ENCODE peak calls at places on chromosomes 1 and 21, in eight cellular contexts. One of them, this sample, is unnamed.
A peak's percentile ranks its signal among the peaks of the same experiment; 100 is the strongest.

GRCh38 chr1:1947493-1947892 is 28.4 kb upstream of the TMEM52 start:
- DNase-seq in activated T-helper 1 cell treated with Interleukin-2 at 50 U/mL for 16 hours: no peak
- DNase-seq in hypothalamus: no peak
- DNase-seq in activated CD4-positive, CD25-positive, alpha-beta regulatory T cell: no peak
- DNase-seq in NCI-H2081 treated with DMSO at 0.1 percent for 48 hours: no peak
- DNase-seq in activated CD4-positive, alpha-beta T cell treated with anti-CD3 and anti-CD28 coated beads, Interleukin-2, amount 50 U/mL, for 1 hour: no peak
- DNase-seq in T-helper 9 cell: no peak
- DNase-seq in pancreas: no peak
- DNase-seq in this sample: no peak

GRCh38 chr1:40856656-40857302 is 5.4 kb downstream of the CITED4 start:
- DNase-seq in activated T-helper 1 cell treated with Interleukin-2 at 50 U/mL for 16 hours: no peak
- DNase-seq in hypothalamus: no peak
- DNase-seq in activated CD4-positive, CD25-positive, alpha-beta regulatory T cell: no peak
- DNase-seq in NCI-H2081 treated with DMSO at 0.1 percent for 48 hours: no peak
- DNase-seq in activated CD4-positive, alpha-beta T cell treated with anti-CD3 and anti-CD28 coated beads, Interleukin-2, amount 50 U/mL, for 1 hour: no peak
- DNase-seq in T-helper 9 cell: no peak
- DNase-seq in pancreas: no peak
- DNase-seq in this sample: no peak

GRCh38 chr1:73065585-73065984 is 783.2 kb upstream of the NEGR1 start:
- DNase-seq in activated T-helper 1 cell treated with Interleukin-2 at 50 U/mL for 16 hours: no peak
- DNase-seq in hypothalamus: no peak
- DNase-seq in activated CD4-positive, CD25-positive, alpha-beta regulatory T cell: no peak
- DNase-seq in NCI-H2081 treated with DMSO at 0.1 percent for 48 hours: no peak
- DNase-seq in activated CD4-positive, alpha-beta T cell treated with anti-CD3 and anti-CD28 coated beads, Interleukin-2, amount 50 U/mL, for 1 hour: no peak
- DNase-seq in T-helper 9 cell: no peak
- DNase-seq in pancreas: no peak
- DNase-seq in this sample: no peak

GRCh38 chr1:37948160-37948559 is 1.3 kb upstream of the INPP5B start:
- DNase-seq in activated T-helper 1 cell treated with Interleukin-2 at 50 U/mL for 16 hours: no peak
- DNase-seq in hypothalamus: no peak
- DNase-seq in activated CD4-positive, CD25-positive, alpha-beta regulatory T cell: no peak
- DNase-seq in NCI-H2081 treated with DMSO at 0.1 percent for 48 hours: no peak
- DNase-seq in activated CD4-positive, alpha-beta T cell treated with anti-CD3 and anti-CD28 coated beads, Interleukin-2, amount 50 U/mL, for 1 hour: no peak
- DNase-seq in T-helper 9 cell: no peak
- DNase-seq in pancreas: no peak
- DNase-seq in this sample: no peak

GRCh38 chr21:25243809-25244208 is 363.5 kb downstream of the MRPL39 start:
- DNase-seq in activated T-helper 1 cell treated with Interleukin-2 at 50 U/mL for 16 hours: no peak
- DNase-seq in hypothalamus: no peak
- DNase-seq in activated CD4-positive, CD25-positive, alpha-beta regulatory T cell: no peak
- DNase-seq in NCI-H2081 treated with DMSO at 0.1 percent for 48 hours: no peak
- DNase-seq in activated CD4-positive, alpha-beta T cell treated with anti-CD3 and anti-CD28 coated beads, Interleukin-2, amount 50 U/mL, for 1 hour: no peak
- DNase-seq in T-helper 9 cell: no peak
- DNase-seq in pancreas: no peak
- DNase-seq in this sample: no peak

GRCh38 chr1:55081188-55081904 is 42.0 kb downstream of the PCSK9 start:
- DNase-seq in activated T-helper 1 cell treated with Interleukin-2 at 50 U/mL for 16 hours: no peak
- DNase-seq in hypothalamus: no peak
- DNase-seq in activated CD4-positive, CD25-positive, alpha-beta regulatory T cell: no peak
- DNase-seq in NCI-H2081 treated with DMSO at 0.1 percent for 48 hours: no peak
- DNase-seq in activated CD4-positive, alpha-beta T cell treated with anti-CD3 and anti-CD28 coated beads, Interleukin-2, amount 50 U/mL, for 1 hour: no peak
- DNase-seq in T-helper 9 cell: no peak
- DNase-seq in pancreas: no peak
- DNase-seq in this sample: no peak

GRCh38 chr1:20100632-20101355 is 18.5 kb downstream of the PLA2G2D start:
- DNase-seq in activated T-helper 1 cell treated with Interleukin-2 at 50 U/mL for 16 hours: no peak
- DNase-seq in hypothalamus: no peak
- DNase-seq in activated CD4-positive, CD25-positive, alpha-beta regulatory T cell: no peak
- DNase-seq in NCI-H2081 treated with DMSO at 0.1 percent for 48 hours: no peak
- DNase-seq in activated CD4-positive, alpha-beta T cell treated with anti-CD3 and anti-CD28 coated beads, Interleukin-2, amount 50 U/mL, for 1 hour: peak; percentile 5
- DNase-seq in T-helper 9 cell: no peak
- DNase-seq in pancreas: peak; percentile 22
- DNase-seq in this sample: no peak

GRCh38 chr1:210132582-210132981 is 100.0 kb upstream of the SERTAD4 start:
- DNase-seq in activated T-helper 1 cell treated with Interleukin-2 at 50 U/mL for 16 hours: no peak
- DNase-seq in hypothalamus: no peak
- DNase-seq in activated CD4-positive, CD25-positive, alpha-beta regulatory T cell: no peak
- DNase-seq in NCI-H2081 treated with DMSO at 0.1 percent for 48 hours: no peak
- DNase-seq in activated CD4-positive, alpha-beta T cell treated with anti-CD3 and anti-CD28 coated beads, Interleukin-2, amount 50 U/mL, for 1 hour: no peak
- DNase-seq in T-helper 9 cell: no peak
- DNase-seq in pancreas: no peak
- DNase-seq in this sample: no peak

GRCh38 chr1:246139745-246140182 is 367.3 kb downstream of the SMYD3 start:
- DNase-seq in activated T-helper 1 cell treated with Interleukin-2 at 50 U/mL for 16 hours: no peak
- DNase-seq in hypothalamus: no peak
- DNase-seq in activated CD4-positive, CD25-positive, alpha-beta regulatory T cell: no peak
- DNase-seq in NCI-H2081 treated with DMSO at 0.1 percent for 48 hours: no peak
- DNase-seq in activated CD4-positive, alpha-beta T cell treated with anti-CD3 and anti-CD28 coated beads, Interleukin-2, amount 50 U/mL, for 1 hour: no peak
- DNase-seq in T-helper 9 cell: no peak
- DNase-seq in pancreas: no peak
- DNase-seq in this sample: no peak

GRCh38 chr1:60762176-60762575 is 320.2 kb upstream of the NFIA start:
- DNase-seq in activated T-helper 1 cell treated with Interleukin-2 at 50 U/mL for 16 hours: no peak
- DNase-seq in hypothalamus: no peak
- DNase-seq in activated CD4-positive, CD25-positive, alpha-beta regulatory T cell: no peak
- DNase-seq in NCI-H2081 treated with DMSO at 0.1 percent for 48 hours: no peak
- DNase-seq in activated CD4-positive, alpha-beta T cell treated with anti-CD3 and anti-CD28 coated beads, Interleukin-2, amount 50 U/mL, for 1 hour: no peak
- DNase-seq in T-helper 9 cell: no peak
- DNase-seq in pancreas: no peak
- DNase-seq in this sample: no peak

GRCh38 chr1:56145524-56145923 is 433.8 kb downstream of the PLPP3 start:
- DNase-seq in activated T-helper 1 cell treated with Interleukin-2 at 50 U/mL for 16 hours: no peak
- DNase-seq in hypothalamus: no peak
- DNase-seq in activated CD4-positive, CD25-positive, alpha-beta regulatory T cell: no peak
- DNase-seq in NCI-H2081 treated with DMSO at 0.1 percent for 48 hours: no peak
- DNase-seq in activated CD4-positive, alpha-beta T cell treated with anti-CD3 and anti-CD28 coated beads, Interleukin-2, amount 50 U/mL, for 1 hour: no peak
- DNase-seq in T-helper 9 cell: no peak
- DNase-seq in pancreas: no peak
- DNase-seq in this sample: no peak

GRCh38 chr1:244116946-244117345 is 65.9 kb downstream of the ZBTB18 start:
- DNase-seq in activated T-helper 1 cell treated with Interleukin-2 at 50 U/mL for 16 hours: no peak
- DNase-seq in hypothalamus: no peak
- DNase-seq in activated CD4-positive, CD25-positive, alpha-beta regulatory T cell: no peak
- DNase-seq in NCI-H2081 treated with DMSO at 0.1 percent for 48 hours: no peak
- DNase-seq in activated CD4-positive, alpha-beta T cell treated with anti-CD3 and anti-CD28 coated beads, Interleukin-2, amount 50 U/mL, for 1 hour: no peak
- DNase-seq in T-helper 9 cell: no peak
- DNase-seq in pancreas: no peak
- DNase-seq in this sample: no peak

GRCh38 chr1:167460836-167461235 is 57.5 kb downstream of the CD247 start:
- DNase-seq in activated T-helper 1 cell treated with Interleukin-2 at 50 U/mL for 16 hours: no peak
- DNase-seq in hypothalamus: no peak
- DNase-seq in activated CD4-positive, CD25-positive, alpha-beta regulatory T cell: no peak
- DNase-seq in NCI-H2081 treated with DMSO at 0.1 percent for 48 hours: no peak
- DNase-seq in activated CD4-positive, alpha-beta T cell treated with anti-CD3 and anti-CD28 coated beads, Interleukin-2, amount 50 U/mL, for 1 hour: peak; percentile 62
- DNase-seq in T-helper 9 cell: peak; percentile 30
- DNase-seq in pancreas: no peak
- DNase-seq in this sample: no peak

GRCh38 chr1:67020765-67021164 is 33.2 kb downstream of the SLC35D1 start:
- DNase-seq in activated T-helper 1 cell treated with Interleukin-2 at 50 U/mL for 16 hours: no peak
- DNase-seq in hypothalamus: no peak
- DNase-seq in activated CD4-positive, CD25-positive, alpha-beta regulatory T cell: no peak
- DNase-seq in NCI-H2081 treated with DMSO at 0.1 percent for 48 hours: no peak
- DNase-seq in activated CD4-positive, alpha-beta T cell treated with anti-CD3 and anti-CD28 coated beads, Interleukin-2, amount 50 U/mL, for 1 hour: no peak
- DNase-seq in T-helper 9 cell: no peak
- DNase-seq in pancreas: no peak
- DNase-seq in this sample: no peak

GRCh38 chr1:202105571-202106339 is 17.0 kb upstream of the GPR37L1 start:
- DNase-seq in activated T-helper 1 cell treated with Interleukin-2 at 50 U/mL for 16 hours: no peak
- DNase-seq in hypothalamus: no peak
- DNase-seq in activated CD4-positive, CD25-positive, alpha-beta regulatory T cell: no peak
- DNase-seq in NCI-H2081 treated with DMSO at 0.1 percent for 48 hours: peak; percentile 24
- DNase-seq in activated CD4-positive, alpha-beta T cell treated with anti-CD3 and anti-CD28 coated beads, Interleukin-2, amount 50 U/mL, for 1 hour: no peak
- DNase-seq in T-helper 9 cell: no peak
- DNase-seq in pancreas: peak; percentile 69
- DNase-seq in this sample: no peak

GRCh38 chr1:228181635-228182034 is 16.0 kb downstream of the IBA57 start:
- DNase-seq in activated T-helper 1 cell treated with Interleukin-2 at 50 U/mL for 16 hours: no peak
- DNase-seq in hypothalamus: no peak
- DNase-seq in activated CD4-positive, CD25-positive, alpha-beta regulatory T cell: no peak
- DNase-seq in NCI-H2081 treated with DMSO at 0.1 percent for 48 hours: no peak
- DNase-seq in activated CD4-positive, alpha-beta T cell treated with anti-CD3 and anti-CD28 coated beads, Interleukin-2, amount 50 U/mL, for 1 hour: no peak
- DNase-seq in T-helper 9 cell: no peak
- DNase-seq in pancreas: no peak
- DNase-seq in this sample: no peak

GRCh38 chr1:239243003-239243402 is 143.4 kb upstream of the CHRM3 start:
- DNase-seq in activated T-helper 1 cell treated with Interleukin-2 at 50 U/mL for 16 hours: no peak
- DNase-seq in hypothalamus: no peak
- DNase-seq in activated CD4-positive, CD25-positive, alpha-beta regulatory T cell: no peak
- DNase-seq in NCI-H2081 treated with DMSO at 0.1 percent for 48 hours: no peak
- DNase-seq in activated CD4-positive, alpha-beta T cell treated with anti-CD3 and anti-CD28 coated beads, Interleukin-2, amount 50 U/mL, for 1 hour: no peak
- DNase-seq in T-helper 9 cell: no peak
- DNase-seq in pancreas: no peak
- DNase-seq in this sample: no peak

GRCh38 chr1:50109647-50110075 is 941 bp downstream of the ELAVL4 start:
- DNase-seq in activated T-helper 1 cell treated with Interleukin-2 at 50 U/mL for 16 hours: no peak
- DNase-seq in hypothalamus: no peak
- DNase-seq in activated CD4-positive, CD25-positive, alpha-beta regulatory T cell: no peak
- DNase-seq in NCI-H2081 treated with DMSO at 0.1 percent for 48 hours: peak; percentile 76
- DNase-seq in activated CD4-positive, alpha-beta T cell treated with anti-CD3 and anti-CD28 coated beads, Interleukin-2, amount 50 U/mL, for 1 hour: no peak
- DNase-seq in T-helper 9 cell: no peak
- DNase-seq in pancreas: no peak
- DNase-seq in this sample: no peak

GRCh38 chr1:116164056-116164889 is 53.1 kb downstream of the MAB21L3 start:
- DNase-seq in activated T-helper 1 cell treated with Interleukin-2 at 50 U/mL for 16 hours: no peak
- DNase-seq in hypothalamus: no peak
- DNase-seq in activated CD4-positive, CD25-positive, alpha-beta regulatory T cell: no peak
- DNase-seq in NCI-H2081 treated with DMSO at 0.1 percent for 48 hours: no peak
- DNase-seq in activated CD4-positive, alpha-beta T cell treated with anti-CD3 and anti-CD28 coated beads, Interleukin-2, amount 50 U/mL, for 1 hour: no peak
- DNase-seq in T-helper 9 cell: no peak
- DNase-seq in pancreas: no peak
- DNase-seq in this sample: no peak

GRCh38 chr1:235855811-235856429 is 10.8 kb downstream of the LYST start:
- DNase-seq in activated T-helper 1 cell treated with Interleukin-2 at 50 U/mL for 16 hours: no peak
- DNase-seq in hypothalamus: no peak
- DNase-seq in activated CD4-positive, CD25-positive, alpha-beta regulatory T cell: no peak
- DNase-seq in NCI-H2081 treated with DMSO at 0.1 percent for 48 hours: no peak
- DNase-seq in activated CD4-positive, alpha-beta T cell treated with anti-CD3 and anti-CD28 coated beads, Interleukin-2, amount 50 U/mL, for 1 hour: no peak
- DNase-seq in T-helper 9 cell: no peak
- DNase-seq in pancreas: no peak
- DNase-seq in this sample: no peak

GRCh38 chr1:23370744-23371710 is 1.4 kb upstream of the ZNF436 start:
- DNase-seq in activated T-helper 1 cell treated with Interleukin-2 at 50 U/mL for 16 hours: no peak
- DNase-seq in hypothalamus: no peak
- DNase-seq in activated CD4-positive, CD25-positive, alpha-beta regulatory T cell: no peak
- DNase-seq in NCI-H2081 treated with DMSO at 0.1 percent for 48 hours: no peak
- DNase-seq in activated CD4-positive, alpha-beta T cell treated with anti-CD3 and anti-CD28 coated beads, Interleukin-2, amount 50 U/mL, for 1 hour: no peak
- DNase-seq in T-helper 9 cell: no peak
- DNase-seq in pancreas: no peak
- DNase-seq in this sample: no peak

GRCh38 chr1:100455478-100456072 is 82.4 kb upstream of the GPR88 start:
- DNase-seq in activated T-helper 1 cell treated with Interleukin-2 at 50 U/mL for 16 hours: no peak
- DNase-seq in hypothalamus: no peak
- DNase-seq in activated CD4-positive, CD25-positive, alpha-beta regulatory T cell: no peak
- DNase-seq in NCI-H2081 treated with DMSO at 0.1 percent for 48 hours: no peak
- DNase-seq in activated CD4-positive, alpha-beta T cell treated with anti-CD3 and anti-CD28 coated beads, Interleukin-2, amount 50 U/mL, for 1 hour: no peak
- DNase-seq in T-helper 9 cell: no peak
- DNase-seq in pancreas: no peak
- DNase-seq in this sample: no peak

GRCh38 chr1:8518490-8518801 is 200.5 kb downstream of the SLC45A1 start:
- DNase-seq in activated T-helper 1 cell treated with Interleukin-2 at 50 U/mL for 16 hours: no peak
- DNase-seq in hypothalamus: no peak
- DNase-seq in activated CD4-positive, CD25-positive, alpha-beta regulatory T cell: no peak
- DNase-seq in NCI-H2081 treated with DMSO at 0.1 percent for 48 hours: no peak
- DNase-seq in activated CD4-positive, alpha-beta T cell treated with anti-CD3 and anti-CD28 coated beads, Interleukin-2, amount 50 U/mL, for 1 hour: no peak
- DNase-seq in T-helper 9 cell: no peak
- DNase-seq in pancreas: no peak
- DNase-seq in this sample: no peak

This sample was measured in effector memory CD4-positive, alpha-beta T cell.